ENCODE peak calls at places on chromosomes 11 and 22, in four cellular contexts. U is IMR-90, T is H9, G is H1. V is an unnamed sample.

GRCh38 chr11:65781152-65781961 is 581 bp upstream of the AP5B1 start:
- DNase-seq in U (no peak), T (peak), G (no peak), V (peak)

GRCh38 chr11:70641366-70641765 is 243.0 kb downstream of the CTTN start:
- DNase-seq in U (no peak), T (peak), G (no peak), V (peak)

GRCh38 chr11:96254087-96254486 is 88.9 kb downstream of the MAML2 start:
- DNase-seq in U (peak), T (no peak), G (no peak), V (peak)

GRCh38 chr22:46122511-46122971 is 27.8 kb upstream of the PPARA start:
- DNase-seq in U (peak), T (peak), G (no peak), V (peak)

GRCh38 chr11:117528061-117528780 is 200.6 kb downstream of the CEP164 start:
- DNase-seq in U (no peak), T (no peak), G (no peak), V (no peak)

GRCh38 chr11:73320786-73321325 is 12.8 kb downstream of the ARHGEF17 start:
- DNase-seq in U (peak), T (no peak), G (no peak), V (no peak)

GRCh38 chr11:77046060-77046501 is 11.9 kb downstream of the B3GNT6 start:
- DNase-seq in U (no peak), T (peak), G (no peak), V (peak)

GRCh38 chr22:45212306-45212709 is 28.4 kb downstream of the KIAA0930 start:
- DNase-seq in U (peak), T (no peak), G (no peak), V (peak)

GRCh38 chr11:66636411-66636810 is 2.1 kb upstream of the RBM4 start:
- DNase-seq in U (no peak), T (no peak), G (no peak), V (no peak)

GRCh38 chr11:2789791-2790580 is 90.2 kb upstream of the KCNQ1OT1 start:
- DNase-seq in U (no peak), T (no peak), G (no peak), V (no peak)

GRCh38 chr22:44588348-44588747 is 90.3 kb upstream of the RTL6 start:
- DNase-seq in U (no peak), T (no peak), G (no peak), V (no peak)

GRCh38 chr11:133864756-133865155 is 19.4 kb upstream of the SPATA19 start:
- DNase-seq in U (no peak), T (no peak), G (no peak), V (no peak)

GRCh38 chr11:36258730-36259360 is 30.4 kb downstream of the COMMD9 start:
- DNase-seq in U (peak), T (peak), G (peak), V (peak)

GRCh38 chr11:2559527-2560311 is 114.9 kb downstream of the KCNQ1 start:
- DNase-seq in U (no peak), T (no peak), G (no peak), V (no peak)

GRCh38 chr11:3046641-3047040 is 10.6 kb downstream of the CARS1 start:
- DNase-seq in U (no peak), T (no peak), G (no peak), V (no peak)

GRCh38 chr11:106540001-106540400 is 462.5 kb downstream of the AASDHPPT start:
- DNase-seq in U (no peak), T (no peak), G (no peak), V (no peak)

GRCh38 chr22:22218302-22218701 is 26.3 kb upstream of the VPREB1 start:
- DNase-seq in U (no peak), T (no peak), G (no peak), V (no peak)

GRCh38 chr11:14054708-14055107 is 92.2 kb downstream of the SPON1 start:
- DNase-seq in U (no peak), T (no peak), G (no peak), V (no peak)

GRCh38 chr11:70142171-70142875 is 60.8 kb upstream of the FADD start:
- DNase-seq in U (no peak), T (no peak), G (no peak), V (peak)

GRCh38 chr11:101436511-101437142 is 147.2 kb downstream of the TRPC6 start:
- DNase-seq in U (peak), T (peak), G (no peak), V (peak)

DNA sequence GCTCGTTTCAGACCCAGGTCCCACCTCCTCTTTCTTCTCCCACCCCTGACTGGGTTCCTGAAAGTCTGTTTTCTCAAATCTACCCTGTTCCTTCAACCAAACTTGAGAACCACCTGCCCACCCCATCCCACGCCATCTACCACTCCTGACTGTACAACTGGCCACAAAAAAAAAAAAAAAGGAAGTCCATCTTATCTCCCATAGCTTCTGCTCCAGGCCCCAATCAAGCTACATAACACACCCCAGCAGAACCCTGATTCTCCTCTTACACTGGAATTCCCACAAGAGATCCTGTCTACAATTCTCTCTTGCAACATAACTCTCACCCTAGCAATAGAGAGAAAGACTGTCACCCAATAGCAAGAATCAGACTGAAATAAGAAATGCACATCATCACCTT is 39.2 kb upstream of the CHST1 start:
- DNase-seq in U (no peak), T (no peak), G (no peak), V (no peak)
- H4K5ac ChIP-seq in U (no peak), T (no peak), G (no peak), V (no peak)

GRCh38 chr22:17980013-17980510 is 44.3 kb downstream of the MICAL3 start:
- DNase-seq in U (no peak), T (no peak), G (no peak), V (no peak)
- H3K9ac ChIP-seq in U (no peak), T (no peak), G (no peak), V (no peak)

GRCh38 chr22:25399649-25400151 is 164.8 kb upstream of the GRK3 start:
- DNase-seq in U (no peak), T (no peak), G (no peak), V (no peak)
- H2AK5ac ChIP-seq in U (peak), T (no peak), G (no peak), V (no peak)

DNA sequence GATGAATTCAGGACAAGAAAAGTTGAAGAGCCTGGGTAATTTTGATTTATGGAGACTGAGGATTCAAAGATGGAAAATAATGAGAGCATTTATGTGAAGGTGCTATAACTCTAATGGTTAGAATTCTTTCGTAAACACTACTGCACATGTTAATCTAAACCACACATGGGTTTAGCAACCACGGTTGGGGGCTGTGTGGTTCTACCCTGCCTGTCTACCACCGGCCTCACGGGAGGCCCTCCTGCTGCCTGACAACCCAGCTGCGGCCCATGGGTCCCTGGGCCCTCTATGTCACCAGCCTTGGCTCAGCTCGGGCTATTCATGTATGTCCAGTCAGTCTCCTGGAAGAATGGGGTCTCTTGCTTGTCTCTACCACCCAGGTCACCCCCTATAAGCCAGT is 68.5 kb upstream of the ARFGAP3 start:
- DNase-seq in U (no peak), T (no peak), G (no peak), V (no peak)
- H4K5ac ChIP-seq in U (no peak), T (no peak), G (no peak), V (no peak)

GRCh38 chr11:813440-814096 is 3.8 kb downstream of the RPLP2 start:
- DNase-seq in U (no peak), T (no peak), G (no peak), V (no peak)
- H3K9ac ChIP-seq in U (no peak), T (no peak), G (no peak), V (no peak)

GRCh38 chr11:551596-551995 is 8.9 kb downstream of the LMNTD2 start:
- DNase-seq in U (no peak), T (no peak), G (no peak), V (no peak)

GRCh38 chr11:554428-554823 is 6.1 kb downstream of the LMNTD2 start:
- DNase-seq in U (no peak), T (no peak), G (no peak), V (no peak)

GRCh38 chr11:553949-554398 is 6.6 kb downstream of the LMNTD2 start:
- DNase-seq in U (no peak), T (no peak), G (no peak), V (no peak)

GRCh38 chr11:554824-555499 is 5.6 kb downstream of the LMNTD2 start:
- DNase-seq in U (no peak), T (peak), G (peak), V (peak)

DNA sequence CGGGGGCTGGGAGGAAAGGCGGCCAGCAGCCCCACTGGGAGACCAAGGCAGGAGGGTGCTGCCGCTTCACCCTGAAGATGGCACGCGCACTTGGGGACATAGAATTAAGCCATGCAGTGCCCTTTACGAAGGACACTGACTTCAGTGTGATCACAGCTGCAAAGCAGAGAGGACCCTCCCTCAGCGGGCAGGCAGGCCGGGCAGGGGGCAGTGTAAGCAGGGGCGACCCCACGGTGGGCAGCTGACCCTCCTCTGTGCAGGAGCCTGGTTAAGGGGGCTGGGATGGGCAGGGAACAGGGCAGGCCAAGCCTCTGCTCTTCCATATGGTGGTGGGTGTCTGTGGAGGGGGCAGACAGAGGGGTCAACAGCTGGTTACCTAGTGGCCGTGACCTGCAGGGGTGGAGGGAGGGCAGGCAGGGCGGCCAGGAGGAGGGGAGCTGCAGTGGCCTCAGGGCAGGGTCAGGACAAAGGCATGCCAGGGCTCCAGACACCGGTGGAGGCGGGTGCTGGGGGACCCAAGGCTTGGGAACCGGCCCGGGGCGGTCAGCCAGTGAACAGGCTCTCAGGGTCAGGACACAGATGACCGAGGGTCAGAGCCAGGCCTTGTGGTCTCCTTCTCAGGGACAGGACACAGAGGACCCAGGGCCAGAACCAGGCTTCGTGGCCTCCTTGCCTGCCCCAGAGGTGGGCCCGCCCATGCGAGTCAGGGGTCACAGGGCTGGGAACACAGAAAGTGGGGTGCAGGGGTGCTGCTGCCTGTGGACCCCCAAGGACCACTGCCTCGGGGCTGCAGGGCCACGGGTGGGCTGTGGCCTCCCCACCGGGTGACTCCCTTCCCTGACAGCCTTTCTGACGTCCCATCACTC is 7.2 kb downstream of the LMNTD2 start:
- DNase-seq in U (no peak), T (no peak), G (no peak), V (no peak)
- H2AK5ac ChIP-seq in U (no peak), T (no peak), G (no peak), V (no peak)

GRCh38 chr11:105372214-105372613 is 232.6 kb upstream of the CARD18 start:
- DNase-seq in U (no peak), T (no peak), G (no peak), V (no peak)

DNA sequence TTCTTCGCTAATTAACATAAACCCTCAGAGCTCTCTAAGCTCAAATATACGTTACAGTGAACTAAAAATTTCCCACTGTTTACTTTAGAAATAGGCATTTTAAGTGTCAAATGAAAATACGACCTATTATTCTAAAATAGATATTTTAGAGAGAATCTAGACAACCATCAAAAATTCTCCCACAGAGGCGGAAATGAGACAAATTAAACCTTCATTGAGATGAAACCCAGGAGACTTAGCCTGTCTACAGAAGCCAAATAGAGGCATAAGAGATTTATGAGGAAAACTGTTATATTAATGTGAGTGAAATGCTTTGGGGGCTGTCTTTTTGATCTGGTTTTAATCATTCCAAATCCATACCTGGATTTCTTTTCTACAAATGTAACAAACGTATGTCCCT is 232.0 kb upstream of the GRIA4 start:
- DNase-seq in U (no peak), T (no peak), G (no peak), V (no peak)
- H4K5ac ChIP-seq in U (no peak), T (no peak), G (no peak), V (no peak)

GRCh38 chr11:45741582-45741981 is 63.4 kb upstream of the SLC35C1 start:
- DNase-seq in U (no peak), T (no peak), G (no peak), V (no peak)

GRCh38 chr11:45739866-45740265 is 65.1 kb upstream of the SLC35C1 start:
- DNase-seq in U (no peak), T (no peak), G (no peak), V (no peak)

GRCh38 chr11:45736424-45736823 is 68.5 kb upstream of the SLC35C1 start:
- DNase-seq in U (peak), T (no peak), G (no peak), V (no peak)

GRCh38 chr11:45741032-45741431 is 63.9 kb upstream of the SLC35C1 start:
- DNase-seq in U (no peak), T (no peak), G (no peak), V (no peak)

GRCh38 chr11:45737056-45737455 is 67.9 kb upstream of the SLC35C1 start:
- DNase-seq in U (no peak), T (no peak), G (no peak), V (no peak)
- H3K9ac ChIP-seq in U (no peak), T (no peak), G (no peak), V (no peak)

V was measured in mesendoderm.